ENCODE peak calls at places on chromosomes 2 and 18, in four cellular contexts. L, P, K and C are unnamed samples.

GRCh38 chr18:10101293-10101701 is 187.5 kb downstream of the VAPA start:
- DNase-seq in L (no peak), P (no peak), K (no peak), C (no peak)

GRCh38 chr2:232522014-232522854 is 2.0 kb downstream of the PRSS56 start:
- DNase-seq in L (peak; percentile 74), P (peak; percentile 75), K (no peak), C (peak; percentile 71)

GRCh38 chr18:70490008-70490933 is 201.4 kb downstream of the SOCS6 start:
- DNase-seq in L (peak; percentile 51), P (peak; percentile 45), K (no peak), C (peak; percentile 23)

GRCh38 chr2:168002021-168002553 is 245.3 kb downstream of the STK39 start:
- DNase-seq in L (no peak), P (no peak), K (no peak), C (no peak)

GRCh38 chr2:127709336-127709735 is 8.0 kb downstream of the SFT2D3 start:
- DNase-seq in L (no peak), P (peak; percentile 15), K (no peak), C (no peak)

GRCh38 chr18:46035701-46036680 is 36.1 kb downstream of the PSTPIP2 start:
- DNase-seq in L (no peak), P (no peak), K (no peak), C (no peak)

GRCh38 chr2:234137400-234138014 is 87.0 kb downstream of the SPP2 start:
- DNase-seq in L (no peak), P (no peak), K (no peak), C (no peak)

GRCh38 chr2:171327043-171327496 is 106.7 kb downstream of the METTL8 start:
- DNase-seq in L (no peak), P (no peak), K (no peak), C (no peak)

GRCh38 chr18:29892960-29893558 is 1149.5 kb downstream of the DSC3 start:
- DNase-seq in L (no peak), P (no peak), K (no peak), C (no peak)

GRCh38 chr2:183998041-183998796 is 600.1 kb upstream of the ZNF804A start:
- DNase-seq in L (no peak), P (no peak), K (no peak), C (no peak)

GRCh38 chr2:178923546-178923945 is 116.3 kb upstream of the TTN start:
- DNase-seq in L (no peak), P (no peak), K (no peak), C (no peak)

GRCh38 chr2:225806105-225806504 is 406.6 kb downstream of the NYAP2 start:
- DNase-seq in L (no peak), P (no peak), K (no peak), C (no peak)

GRCh38 chr2:153823880-153824279 is 47.8 kb upstream of the GALNT13 start:
- DNase-seq in L (no peak), P (no peak), K (no peak), C (no peak)

GRCh38 chr2:60530660-60531276 is 22.7 kb downstream of the BCL11A start:
- DNase-seq in L (no peak), P (no peak), K (no peak), C (peak; percentile 70)

GRCh38 chr2:168166902-168167510 is 80.4 kb downstream of the STK39 start:
- DNase-seq in L (no peak), P (no peak), K (no peak), C (no peak)

GRCh38 chr2:45168731-45169338 is 159.6 kb upstream of the SIX2 start:
- DNase-seq in L (peak; percentile 6), P (peak; percentile 34), K (no peak), C (no peak)

GRCh38 chr2:155844481-155844880 is 488.0 kb downstream of the NR4A2 start:
- DNase-seq in L (no peak), P (no peak), K (no peak), C (no peak)

GRCh38 chr18:5630057-5630765 is 86.4 kb upstream of the EPB41L3 start:
- DNase-seq in L (peak; percentile 69), P (peak; percentile 74), K (no peak), C (peak; percentile 64)

GRCh38 chr18:23631746-23632145 is 31.0 kb downstream of the ANKRD29 start:
- DNase-seq in L (no peak), P (no peak), K (no peak), C (no peak)

GRCh38 chr2:215532844-215533243 is 97.0 kb upstream of the FN1 start:
- DNase-seq in L (no peak), P (no peak), K (no peak), C (no peak)

GRCh38 chr2:182715121-182715895 is 749 bp upstream of the DNAJC10 start:
- DNase-seq in L (no peak), P (no peak), K (no peak), C (no peak)

GRCh38 chr18:55401638-55402191 is 186.3 kb downstream of the TCF4 start:
- DNase-seq in L (no peak), P (peak; percentile 59), K (peak; percentile 49), C (peak; percentile 14)

GRCh38 chr18:77054606-77055428 is 77.8 kb downstream of the MBP start:
- DNase-seq in L (peak; percentile 54), P (peak; percentile 72), K (peak; percentile 71), C (peak; percentile 34)

GRCh38 chr2:238423561-238424312 is 3.0 kb upstream of the ASB1 start:
- DNase-seq in L (no peak), P (no peak), K (no peak), C (no peak)

GRCh38 chr2:113080134-113080533 is 12.4 kb downstream of the IL1F10 start:
- DNase-seq in L (peak; percentile 63), P (peak; percentile 63), K (peak; percentile 3), C (peak; percentile 23)

GRCh38 chr2:112093216-112093615 is 38.1 kb downstream of the TMEM87B start:
- DNase-seq in L (no peak), P (no peak), K (no peak), C (no peak)

GRCh38 chr2:227643990-227644551 is 22.5 kb upstream of the SCYGR5 start:
- DNase-seq in L (no peak), P (no peak), K (no peak), C (no peak)
- TF ChIP-seq CTCF in L (no peak), P (no peak), K (no peak), C (no peak)

GRCh38 chr2:51247252-51247651 is 215.3 kb upstream of the NRXN1 start:
- DNase-seq in L (no peak), P (no peak), K (no peak), C (no peak)
- TF ChIP-seq CTCF in L (no peak), P (no peak), K (no peak), C (no peak)

GRCh38 chr18:74623047-74623816 is 25.6 kb downstream of the ZNF407 start:
- DNase-seq in L (no peak), P (no peak), K (no peak), C (no peak)
- TF ChIP-seq CTCF in L (peak; percentile 69), P (peak; percentile 30), K (peak; percentile 48), C (peak; percentile 55)

GRCh38 chr2:165203689-165204559 is at the start of gene SCN3A:
- DNase-seq in L (peak; percentile 55), P (peak; percentile 52), K (peak; percentile 7), C (no peak)
- TF ChIP-seq CTCF in L (peak; percentile 84), P (peak; percentile 88), K (peak; percentile 80), C (peak; percentile 80)

GRCh38 chr2:116435648-116436047 is 1378.8 kb upstream of the DDX18 start:
- DNase-seq in L (no peak), P (no peak), K (no peak), C (no peak)
- TF ChIP-seq CTCF in L (no peak), P (no peak), K (no peak), C (no peak)